ENCODE peak calls at places on chromosomes 13 and 19, in eight cellular contexts. S is fibroblast of pulmonary artery, W is heart right ventricle, R is epithelial cell of esophagus, N is foreskin fibroblast, X is endodermal cell, I is uterus, J is brain microvascular endothelial cell. C is an unnamed sample.

GRCh38 chr19:28257396-28257795 is 955.6 kb downstream of the UQCRFS1 start:
- DNase-seq in S (peak; percentile 2), X (no peak), J (no peak), R (no peak), W (no peak), I (no peak), N (no peak), C (no peak)

GRCh38 chr19:19866599-19867248 is 1.0 kb downstream of the ZNF253 start:
- DNase-seq in S (peak; percentile 6), N (peak; percentile 4), W (no peak), I (no peak), R (peak; percentile 2), X (peak; percentile 92), J (no peak), C (no peak)

GRCh38 chr13:47420568-47420967 is 523.7 kb upstream of the HTR2A start:
- DNase-seq in N (peak; percentile 60), J (peak; percentile 23), S (no peak), X (peak; percentile 62), R (peak; percentile 8), I (no peak), W (no peak), C (no peak)

GRCh38 chr19:40165362-40165937 is 25.8 kb upstream of the MAP3K10 start:
- DNase-seq in I (no peak), W (peak; percentile 46), R (peak; percentile 43), N (peak; percentile 45), S (peak; percentile 49), J (peak; percentile 7), X (peak; percentile 94), C (peak; percentile 4)

GRCh38 chr19:46416077-46416709 is 2.8 kb upstream of the CCDC8 start:
- DNase-seq in R (peak; percentile 60), X (peak; percentile 97), S (peak; percentile 91), W (peak; percentile 91), I (peak; percentile 90), N (peak; percentile 98), J (peak; percentile 87), C (peak; percentile 94)

GRCh38 chr19:29671393-29672076 is 6.3 kb downstream of the PLEKHF1 start:
- DNase-seq in J (peak; percentile 24), R (peak; percentile 82), I (peak; percentile 57), N (peak; percentile 27), X (peak; percentile 59), W (peak; percentile 55), S (peak; percentile 72), C (peak; percentile 31)

GRCh38 chr13:48859168-48860105 is 116.3 kb upstream of the FNDC3A start:
- DNase-seq in S (no peak), W (no peak), R (no peak), I (no peak), J (no peak), N (no peak), X (peak; percentile 57), C (no peak)

GRCh38 chr13:63107163-63107935 is 1691.7 kb upstream of the PCDH20 start:
- DNase-seq in W (no peak), X (no peak), I (no peak), R (peak; percentile 54), S (peak; percentile 14), N (no peak), J (peak; percentile 2), C (peak; percentile 22)

GRCh38 chr13:71540098-71540497 is 326.9 kb downstream of the DACH1 start:
- DNase-seq in N (no peak), R (no peak), S (no peak), W (no peak), J (no peak), I (no peak), X (no peak), C (no peak)

GRCh38 chr13:72109863-72110262 is 242.9 kb upstream of the DACH1 start:
- DNase-seq in R (peak; percentile 55), J (no peak), I (no peak), X (no peak), S (no peak), W (no peak), N (no peak), C (peak; percentile 49)

GRCh38 chr13:39751805-39752204 is 96.3 kb downstream of the COG6 start:
- DNase-seq in X (no peak), I (no peak), J (no peak), N (no peak), R (no peak), S (no peak), W (no peak), C (no peak)

GRCh38 chr19:58476498-58477015 is 405 bp downstream of the ZNF446 start:
- DNase-seq in J (no peak), X (no peak), R (no peak), S (peak; percentile 23), W (no peak), N (peak; percentile 52), I (no peak), C (peak; percentile 13)

GRCh38 chr13:99043700-99044300 is 65.9 kb upstream of the DOCK9 start:
- DNase-seq in W (no peak), S (no peak), N (peak; percentile 43), R (no peak), X (no peak), I (no peak), J (no peak), C (no peak)

GRCh38 chr13:21011378-21011777 is 50.0 kb downstream of the LATS2 start:
- DNase-seq in R (no peak), J (no peak), I (no peak), W (no peak), N (no peak), X (no peak), S (no peak), C (no peak)

GRCh38 chr13:101152184-101152583 is 264.1 kb downstream of the NALCN start:
- DNase-seq in R (no peak), J (no peak), I (no peak), X (no peak), N (peak; percentile 50), W (no peak), S (no peak), C (no peak)

GRCh38 chr19:33152178-33152577 is 20.3 kb downstream of the WDR88 start:
- DNase-seq in X (peak; percentile 1), W (no peak), N (peak; percentile 61), R (peak; percentile 23), S (peak; percentile 45), J (no peak), I (no peak), C (no peak)

DNA sequence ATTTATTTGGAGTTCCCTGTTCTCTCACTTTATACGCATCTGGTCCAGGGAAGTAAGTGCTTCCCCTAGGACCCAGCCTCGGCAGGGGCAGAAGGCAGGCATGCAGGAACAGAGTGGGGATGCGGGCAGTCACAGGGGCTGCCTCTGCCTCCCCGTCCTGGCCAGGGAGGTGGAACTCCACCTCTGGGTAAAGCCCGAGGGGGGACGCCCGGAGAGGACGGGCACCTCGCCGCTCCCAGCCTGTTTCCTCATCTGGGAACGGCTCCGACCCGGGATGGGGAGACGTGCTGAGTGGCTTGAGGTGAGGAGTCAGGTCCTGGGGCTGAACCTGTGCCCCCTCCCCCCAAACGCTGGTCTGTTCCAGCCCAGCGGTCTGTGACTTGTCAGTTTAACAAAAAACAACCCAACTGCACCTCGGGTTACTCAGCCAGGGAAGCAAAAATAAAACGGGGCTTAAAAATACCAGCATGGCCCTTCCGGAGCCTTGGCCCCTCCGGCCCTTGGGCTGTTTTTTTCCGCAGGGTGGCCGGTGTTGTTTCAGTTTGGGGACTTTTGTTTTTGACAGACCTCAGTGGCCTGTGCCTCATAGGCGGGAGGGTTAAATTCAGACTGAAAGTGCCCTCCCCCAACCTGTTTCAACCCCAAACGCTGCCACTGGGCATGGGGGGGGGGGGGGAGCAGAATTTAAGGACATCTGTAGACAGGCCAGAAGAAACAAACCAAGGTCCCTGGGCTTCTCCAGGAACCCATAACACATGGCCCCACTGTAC is 4.1 kb downstream of the TCF3 start:
- DNase-seq in W (no peak), J (no peak), I (no peak), X (no peak), R (no peak), S (no peak), N (no peak), C (no peak)
- H3K4me3 ChIP-seq in W (no peak overlapping the region), J (no peak overlapping the region), I (no peak overlapping the region), X (no peak overlapping the region), R (no peak overlapping the region), S (no peak overlapping the region), N (no peak overlapping the region), C (no peak overlapping the region)

GRCh38 chr19:18594824-18595373 is 6.3 kb downstream of the REX1BD start:
- DNase-seq in I (no peak), S (no peak), J (no peak), N (no peak), W (no peak), R (no peak), X (peak; percentile 65), C (no peak)

GRCh38 chr19:18591735-18592385 is 3.3 kb downstream of the REX1BD start:
- DNase-seq in W (no peak), I (no peak), R (no peak), S (no peak), J (no peak), X (no peak), N (peak; percentile 83), C (no peak)

GRCh38 chr19:18590273-18591272 is 2.0 kb downstream of the REX1BD start:
- DNase-seq in X (peak; percentile 99), W (peak; percentile 51), I (no peak), N (peak; percentile 49), R (peak; percentile 90), S (peak; percentile 61), J (peak; percentile 56), C (peak; percentile 69)

GRCh38 chr19:18594096-18594823 is 5.7 kb downstream of the REX1BD start:
- DNase-seq in X (peak; percentile 92), W (peak; percentile 80), S (peak; percentile 81), J (peak; percentile 47), N (peak; percentile 92), I (peak; percentile 71), R (peak; percentile 70), C (peak; percentile 73)

GRCh38 chr19:18593367-18594095 is 4.9 kb downstream of the REX1BD start:
- DNase-seq in R (no peak), I (peak; percentile 47), N (no peak), J (no peak), W (no peak), S (no peak), X (peak; percentile 85), C (no peak)
- H3K4me3 ChIP-seq in R (no peak overlapping the region), I (peak overlapping the region; percentile 25), N (peak overlapping the region; percentile 31), J (peak overlapping the region; percentile 42), W (peak overlapping the region; percentile 47), S (no peak overlapping the region), X (peak overlapping the region; percentile 72), C (peak overlapping the region; percentile 7)

GRCh38 chr19:24086974-24087595 is at the start of gene ZNF254:
- DNase-seq in X (peak; percentile 97), W (peak; percentile 85), S (peak; percentile 95), N (peak; percentile 95), J (peak; percentile 97), I (peak; percentile 81), R (peak; percentile 97), C (peak; percentile 95)
- H3K4me3 ChIP-seq in X (peak within 1 kb of the TSS; percentile 94), W (peak within 1 kb of the TSS; percentile 88), S (peak within 1 kb of the TSS; percentile 96), N (peak within 1 kb of the TSS; percentile 69), J (peak within 1 kb of the TSS; percentile 95), I (peak within 1 kb of the TSS; percentile 48), R (peak within 1 kb of the TSS; percentile 95), C (peak within 1 kb of the TSS; percentile 89)

DNA sequence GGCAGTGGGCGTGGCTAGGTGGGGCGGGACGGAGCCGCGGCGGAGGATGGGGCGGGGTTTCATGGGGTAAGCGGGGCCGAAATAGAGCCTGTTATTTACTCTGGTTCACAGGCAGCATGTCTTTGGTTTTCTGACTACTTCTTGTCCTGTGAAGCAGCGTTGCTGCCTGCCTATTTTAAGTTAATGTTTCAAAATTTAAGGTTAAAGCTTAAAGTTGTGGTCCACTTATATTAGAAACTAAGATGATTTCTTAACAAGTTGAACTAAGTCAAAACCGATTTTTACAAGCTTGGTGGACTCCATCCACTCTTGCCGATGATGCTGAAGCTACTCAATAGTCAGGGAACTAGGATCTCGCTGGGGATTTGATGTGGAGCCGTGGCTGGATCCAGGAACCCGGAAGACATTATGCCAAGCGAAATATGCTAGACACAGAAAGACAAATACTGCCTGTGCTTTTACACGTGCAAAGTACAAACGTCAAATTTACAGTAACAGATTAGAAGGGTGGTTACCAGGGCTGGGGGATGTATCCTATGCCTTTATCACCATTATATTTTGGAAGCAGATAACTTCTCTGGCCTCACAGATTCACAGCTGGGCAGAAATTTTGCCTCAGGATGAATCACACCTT is 456 bp upstream of the ZNF616 start:
- DNase-seq in J (no peak), X (no peak), S (no peak), N (no peak), W (no peak), I (peak; percentile 18), R (no peak), C (no peak)
- H3K4me3 ChIP-seq in J (peak overlapping the region; percentile 26), X (peak overlapping the region; percentile 57), S (peak overlapping the region; percentile 83), N (peak overlapping the region; percentile 49), W (peak overlapping the region; percentile 83), I (peak overlapping the region; percentile 90), R (no peak overlapping the region), C (peak overlapping the region; percentile 78)

C was measured in astrocyte of the spinal cord.